ENCODE peak calls at places on chromosome 15, in eight cellular contexts. S is DND-41; J is cardiac muscle cell; Q is aorta; X is A549; E is CD8-positive, alpha-beta T cell; T is mesenchymal stem cell; R is IMR-90. P is an unnamed sample. For H3K4me1, the result is how much of the 10 kb centered on the place peaks cover.

GRCh38 chr15:65292938-65293518 is 2.8 kb upstream of the RNU5A-1 start:
- DNase-seq in S (no peak), R (no peak), J (no peak), Q (no peak), E (no peak), X (no peak), T (no peak), P (no peak)

GRCh38 chr15:29071193-29071906 is 185.6 kb downstream of the APBA2 start:
- DNase-seq in S (no peak), J (no peak), R (no peak), Q (no peak), E (no peak), X (no peak), T (no peak), P (no peak)

GRCh38 chr15:33278816-33279612 is 31.8 kb upstream of the RYR3 start:
- DNase-seq in J (peak), X (peak), S (no peak), T (peak), R (peak), Q (peak), E (no peak), P (no peak)

GRCh38 chr15:55349282-55349681 is 30.3 kb downstream of the PIGB start:
- DNase-seq in S (no peak), T (no peak), R (no peak), E (no peak), Q (no peak), J (no peak), X (no peak), P (no peak)

GRCh38 chr15:50358805-50359204 is 3.8 kb upstream of the GABPB1 start:
- DNase-seq in Q (no peak), R (peak), J (peak), X (peak), T (peak), S (no peak), E (peak), P (no peak)

GRCh38 chr15:95624100-95624499 is 706.4 kb upstream of the NR2F2 start:
- DNase-seq in T (no peak), Q (no peak), E (no peak), X (no peak), S (no peak), J (no peak), R (no peak), P (no peak)

GRCh38 chr15:45646220-45646619 is 11.4 kb downstream of the SQOR start:
- DNase-seq in J (peak), S (no peak), Q (no peak), X (no peak), T (no peak), E (no peak), R (peak), P (no peak)

GRCh38 chr15:92677998-92678397 is 22.4 kb upstream of the FAM174B start:
- DNase-seq in S (no peak), R (no peak), J (no peak), E (no peak), Q (peak), X (no peak), T (peak), P (no peak)

GRCh38 chr15:74200871-74201419 is 1.6 kb downstream of the STRA6 start:
- DNase-seq in J (peak), Q (no peak), T (peak), E (no peak), X (peak), S (no peak), R (peak), P (no peak)

GRCh38 chr15:57505949-57506391 is 85.7 kb upstream of the MYZAP start:
- DNase-seq in E (no peak), Q (peak), X (peak), T (peak), R (no peak), S (no peak), J (peak), P (no peak)

GRCh38 chr15:45180648-45181436 is 6.9 kb downstream of the SHF start:
- DNase-seq in S (no peak), Q (no peak), X (no peak), T (no peak), R (no peak), J (no peak), E (no peak), P (no peak)

GRCh38 chr15:50114381-50114780 is 4.7 kb downstream of the ATP8B4 start:
- DNase-seq in S (no peak), R (no peak), X (no peak), Q (peak), J (no peak), T (no peak), E (no peak), P (no peak)

GRCh38 chr15:58515807-58516206 is 84.0 kb downstream of the LIPC start:
- DNase-seq in E (no peak), T (no peak), R (no peak), Q (no peak), X (no peak), J (no peak), S (peak), P (no peak)

GRCh38 chr15:26051771-26052685 is 188.9 kb upstream of the ATP10A start:
- DNase-seq in T (no peak), Q (peak), R (no peak), S (no peak), X (no peak), J (no peak), E (no peak), P (no peak)

GRCh38 chr15:82966671-82967071 is 14.2 kb upstream of the HOMER2 start:
- DNase-seq in J (no peak), X (no peak), S (peak), E (no peak), Q (no peak), T (no peak), R (no peak), P (no peak)

GRCh38 chr15:94125131-94125530 is 106.2 kb upstream of the MCTP2 start:
- DNase-seq in R (peak), E (no peak), Q (no peak), X (no peak), T (no peak), S (no peak), J (no peak), P (no peak)

GRCh38 chr15:92840149-92840548 is 60.0 kb upstream of the CHD2 start:
- DNase-seq in J (no peak), E (no peak), R (no peak), X (no peak), S (no peak), Q (no peak), T (no peak), P (no peak)

GRCh38 chr15:58053236-58054153 is 12.0 kb downstream of the ALDH1A2 start:
- DNase-seq in J (no peak), R (no peak), E (no peak), S (no peak), T (no peak), Q (no peak), X (no peak), P (no peak)

GRCh38 chr15:33551860-33552259 is 241.1 kb downstream of the RYR3 start:
- DNase-seq in X (no peak), E (no peak), T (no peak), R (no peak), J (no peak), Q (no peak), S (no peak), P (no peak)

GRCh38 chr15:87619161-87619960 is 637.2 kb downstream of the NTRK3 start:
- DNase-seq in X (peak), J (peak), Q (no peak), E (no peak), R (peak), S (no peak), T (peak), P (no peak)

GRCh38 chr15:65633752-65634151 is 12.0 kb downstream of the SLC24A1 start:
- DNase-seq in X (no peak), J (no peak), T (no peak), E (no peak), Q (no peak), S (no peak), R (no peak), P (no peak)

GRCh38 chr15:101371519-101371918 is 76.5 kb upstream of the SNRPA1 start:
- DNase-seq in X (no peak), J (no peak), E (no peak), T (no peak), Q (no peak), R (no peak), S (no peak), P (no peak)

DNA sequence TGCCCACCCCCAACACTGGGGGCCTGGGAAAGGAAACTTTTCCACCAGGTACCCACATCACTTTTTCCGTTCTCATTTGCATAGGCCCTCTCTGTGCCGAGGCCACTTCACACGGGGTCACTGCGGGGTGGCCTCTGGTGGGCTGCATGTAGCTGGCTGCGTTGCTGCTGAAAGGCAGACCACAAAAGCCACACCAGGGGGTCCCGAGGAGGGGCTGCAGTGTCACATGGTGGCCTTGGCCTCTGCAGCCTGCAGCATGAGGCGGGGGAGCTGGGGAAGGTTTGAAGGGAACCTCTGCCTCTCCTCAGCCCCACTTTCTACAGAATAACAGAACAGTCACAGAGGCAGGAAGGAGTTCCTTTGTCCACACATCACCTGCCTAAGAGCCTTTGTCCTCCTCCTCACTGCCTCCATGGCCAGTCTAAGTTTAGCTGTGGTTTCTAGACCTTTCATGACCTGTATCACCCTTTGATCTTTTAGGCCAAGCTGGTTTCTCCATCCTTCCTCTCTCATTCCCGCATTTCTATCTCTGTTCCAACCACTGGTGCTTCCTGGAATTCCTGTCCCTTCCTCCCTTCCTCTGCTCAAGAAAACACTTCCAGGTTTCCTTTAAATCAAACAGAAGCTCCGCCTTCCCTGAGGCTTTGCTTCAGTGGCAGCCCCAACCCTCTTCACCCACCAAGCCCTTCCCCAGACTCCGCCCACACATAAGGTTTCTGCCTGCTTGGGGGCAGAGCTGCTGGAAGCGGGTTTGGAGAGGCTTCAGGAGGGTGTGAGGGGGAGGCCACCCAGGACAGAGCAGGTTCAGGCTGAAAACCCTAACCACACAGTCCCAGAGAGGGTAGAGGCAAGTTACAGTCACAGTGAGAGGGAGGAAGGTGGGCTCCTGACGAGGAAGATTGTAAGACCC is 150.7 kb upstream of the TLE3 start:
- DNase-seq in J (peak), Q (no peak), S (peak), X (no peak), R (no peak), T (no peak), E (no peak), P (no peak)
- H3K4me1 ChIP-seq in J (under half), Q (under half), S (under half), X (under half), R (under half), T (under half), E (under half), P (under half)

GRCh38 chr15:40345867-40346578 is 4.8 kb upstream of the PHGR1 start:
- DNase-seq in E (no peak), J (no peak), R (no peak), T (no peak), X (no peak), Q (no peak), S (no peak), P (no peak)
- H3K4me1 ChIP-seq in E (under half), J (under half), R (under half), T (under half), X (under half), Q (under half), S (under half), P (under half)

GRCh38 chr15:85540085-85540797 is 159.8 kb downstream of the AKAP13 start:
- DNase-seq in J (no peak), X (no peak), E (no peak), Q (no peak), R (no peak), S (no peak), T (no peak), P (no peak)
- H3K4me1 ChIP-seq in J (under half), X (under half), E (under half), Q (under half), R (under half), S (under half), T (under half), P (under half)

DNA sequence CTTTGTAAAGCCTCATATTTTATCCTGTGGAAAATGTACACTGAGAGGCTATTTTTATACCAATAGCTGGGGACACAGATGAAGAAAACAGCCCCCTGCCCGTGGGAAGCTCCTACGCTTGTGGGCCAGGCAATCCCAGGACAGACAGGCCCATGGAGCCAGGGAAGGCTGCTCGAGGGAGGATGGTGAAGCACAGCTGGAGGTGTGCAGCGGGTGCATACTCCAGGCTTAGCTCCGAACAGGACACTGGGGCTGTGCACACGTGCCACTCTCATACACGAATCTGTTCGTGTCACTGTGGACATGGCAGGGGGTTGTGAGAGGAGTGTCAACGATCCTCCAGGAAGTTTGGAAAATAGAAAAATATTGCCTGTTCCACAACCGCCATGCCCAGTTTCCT is 36.1 kb downstream of the SMAD6 start:
- DNase-seq in Q (peak), E (no peak), T (no peak), S (no peak), R (no peak), X (no peak), J (no peak), P (no peak)
- H3K4me1 ChIP-seq in Q (under half), E (under half), T (under half), S (under half), R (under half), X (under half), J (under half), P (under half)

DNA sequence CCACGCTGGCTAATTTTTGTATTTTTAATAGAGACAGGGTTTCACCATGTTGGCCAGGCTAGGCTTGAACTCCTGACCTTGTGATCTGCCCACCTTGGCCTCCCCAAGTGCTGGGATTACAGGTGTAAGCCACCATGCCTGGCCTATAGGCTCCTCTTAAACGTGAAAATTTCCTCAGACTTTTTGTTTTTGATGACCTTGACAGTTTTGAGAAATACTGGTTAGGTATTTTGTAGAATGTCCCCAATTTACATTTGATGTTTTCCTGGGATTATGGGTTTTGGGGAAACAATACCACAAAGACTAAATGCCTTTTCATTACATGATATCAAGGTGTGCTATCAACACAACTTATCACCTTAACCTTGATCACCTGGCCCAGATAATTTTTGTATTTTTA is 20.7 kb downstream of the BCL2A1 start:
- DNase-seq in Q (no peak), R (no peak), T (no peak), S (no peak), J (no peak), E (no peak), X (no peak), P (no peak)
- H3K4me1 ChIP-seq in Q (under half), R (under half), T (under half), S (under half), J (under half), E (under half), X (under half), P (under half)

GRCh38 chr15:80677041-80677440 is 18.1 kb upstream of the ABHD17C start:
- DNase-seq in E (no peak), S (no peak), Q (no peak), X (no peak), J (no peak), T (no peak), R (no peak), P (no peak)

GRCh38 chr15:80679805-80680175 is 15.3 kb upstream of the ABHD17C start:
- DNase-seq in Q (no peak), J (no peak), E (no peak), R (no peak), X (no peak), S (no peak), T (no peak), P (no peak)

GRCh38 chr15:80674245-80674614 is 20.9 kb upstream of the ABHD17C start:
- DNase-seq in E (no peak), X (no peak), S (no peak), R (peak), T (no peak), Q (no peak), J (peak), P (no peak)

GRCh38 chr15:80682201-80682600 is 12.9 kb upstream of the ABHD17C start:
- DNase-seq in T (no peak), R (no peak), X (no peak), J (no peak), E (no peak), S (no peak), Q (no peak), P (no peak)

GRCh38 chr15:80679167-80679804 is 15.8 kb upstream of the ABHD17C start:
- DNase-seq in E (no peak), X (no peak), J (no peak), T (no peak), S (no peak), R (no peak), Q (no peak), P (no peak)
- H3K4me1 ChIP-seq in E (under half), X (under half), J (under half), T (under half), S (under half), R (under half), Q (under half), P (under half)

DNA sequence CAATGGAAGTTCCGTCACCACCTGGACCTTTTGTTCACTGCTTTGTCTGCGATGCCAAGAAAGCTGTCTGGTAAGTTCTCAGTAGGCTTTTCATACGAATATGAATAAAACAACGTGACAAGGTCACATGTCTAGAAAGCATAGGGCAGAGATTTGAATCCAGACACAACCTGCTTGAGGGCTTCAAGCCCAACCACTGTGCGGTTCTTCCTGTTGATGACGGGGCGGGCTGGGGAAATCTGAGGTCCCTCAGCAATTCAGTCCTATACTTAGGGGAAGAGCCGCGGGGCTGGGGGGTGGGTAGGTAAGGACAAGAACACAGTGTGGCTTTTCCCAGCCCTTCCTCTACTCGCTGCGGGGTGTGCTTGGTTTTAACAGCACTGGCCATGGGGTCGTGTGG is 32.4 kb upstream of the SMAD3 start:
- DNase-seq in X (no peak), R (no peak), T (no peak), S (no peak), J (no peak), E (peak), Q (no peak), P (no peak)
- H3K4me1 ChIP-seq in X (under half), R (under half), T (under half), S (under half), J (under half), E (under half), Q (under half), P (under half)

GRCh38 chr15:24961967-24962366 is 7.2 kb downstream of the SNRPN start:
- DNase-seq in R (no peak), E (no peak), Q (no peak), T (no peak), X (no peak), S (no peak), J (no peak), P (no peak)
- H3K4me1 ChIP-seq in R (under half), E (under half), Q (under half), T (under half), X (under half), S (under half), J (under half), P (under half)

P was measured in naive thymus-derived CD4-positive, alpha-beta T cell.